ENCODE peak calls at places on chromosomes 13 and 19, in eight cellular contexts. One of them, this sample, is unnamed.
A peak's percentile ranks its signal among the peaks of the same experiment; 100 is the strongest.

GRCh38 chr13:43057653-43058317 is 34.4 kb downstream of the DNAJC15 start:
- DNase-seq in effector memory CD4-positive, alpha-beta T cell: peak; percentile 53
- DNase-seq in AG09319: no peak
- DNase-seq in cardiac fibroblast: peak; percentile 71
- DNase-seq in GM18507: no peak
- DNase-seq in HuH-7.5: no peak
- DNase-seq in KG1: no peak
- DNase-seq in HFF-Myc: peak; percentile 9
- DNase-seq in this sample: peak; percentile 31

GRCh38 chr13:42277618-42278276 is 5.8 kb downstream of the AKAP11 start:
- DNase-seq in effector memory CD4-positive, alpha-beta T cell: no peak
- DNase-seq in AG09319: no peak
- DNase-seq in cardiac fibroblast: peak; percentile 75
- DNase-seq in GM18507: no peak
- DNase-seq in HuH-7.5: no peak
- DNase-seq in KG1: no peak
- DNase-seq in HFF-Myc: no peak
- DNase-seq in this sample: no peak

GRCh38 chr13:108795841-108796240 is 166.4 kb downstream of the MYO16 start:
- DNase-seq in effector memory CD4-positive, alpha-beta T cell: no peak
- DNase-seq in AG09319: no peak
- DNase-seq in cardiac fibroblast: no peak
- DNase-seq in GM18507: no peak
- DNase-seq in HuH-7.5: no peak
- DNase-seq in KG1: no peak
- DNase-seq in HFF-Myc: peak; percentile 16
- DNase-seq in this sample: no peak

GRCh38 chr19:57466489-57466888 is 9.5 kb upstream of the VN1R1 start:
- DNase-seq in effector memory CD4-positive, alpha-beta T cell: no peak
- DNase-seq in AG09319: no peak
- DNase-seq in cardiac fibroblast: no peak
- DNase-seq in GM18507: no peak
- DNase-seq in HuH-7.5: no peak
- DNase-seq in KG1: no peak
- DNase-seq in HFF-Myc: no peak
- DNase-seq in this sample: no peak

GRCh38 chr13:48412881-48413351 is at the start of gene LPAR6:
- DNase-seq in effector memory CD4-positive, alpha-beta T cell: no peak
- DNase-seq in AG09319: no peak
- DNase-seq in cardiac fibroblast: peak; percentile 86
- DNase-seq in GM18507: no peak
- DNase-seq in HuH-7.5: no peak
- DNase-seq in KG1: no peak
- DNase-seq in HFF-Myc: peak; percentile 52
- DNase-seq in this sample: no peak

GRCh38 chr13:24221007-24221406 is 60.5 kb downstream of the SPATA13 start:
- DNase-seq in effector memory CD4-positive, alpha-beta T cell: no peak
- DNase-seq in AG09319: no peak
- DNase-seq in cardiac fibroblast: no peak
- DNase-seq in GM18507: no peak
- DNase-seq in HuH-7.5: peak; percentile 31
- DNase-seq in KG1: no peak
- DNase-seq in HFF-Myc: no peak
- DNase-seq in this sample: no peak

GRCh38 chr19:38183227-38183914 is 40.7 kb downstream of the DPF1 start:
- DNase-seq in effector memory CD4-positive, alpha-beta T cell: no peak
- DNase-seq in AG09319: no peak
- DNase-seq in cardiac fibroblast: peak; percentile 8
- DNase-seq in GM18507: no peak
- DNase-seq in HuH-7.5: no peak
- DNase-seq in KG1: no peak
- DNase-seq in HFF-Myc: no peak
- DNase-seq in this sample: no peak

GRCh38 chr19:16358456-16358855 is 33.8 kb downstream of the KLF2 start:
- DNase-seq in effector memory CD4-positive, alpha-beta T cell: no peak
- DNase-seq in AG09319: no peak
- DNase-seq in cardiac fibroblast: no peak
- DNase-seq in GM18507: no peak
- DNase-seq in HuH-7.5: no peak
- DNase-seq in KG1: no peak
- DNase-seq in HFF-Myc: no peak
- DNase-seq in this sample: no peak

GRCh38 chr19:15769586-15769985 is 17.9 kb upstream of the OR10H5 start:
- DNase-seq in effector memory CD4-positive, alpha-beta T cell: no peak
- DNase-seq in AG09319: no peak
- DNase-seq in cardiac fibroblast: no peak
- DNase-seq in GM18507: no peak
- DNase-seq in HuH-7.5: no peak
- DNase-seq in KG1: no peak
- DNase-seq in HFF-Myc: no peak
- DNase-seq in this sample: no peak

GRCh38 chr13:113040597-113041292 is 64.8 kb upstream of the F7 start:
- DNase-seq in effector memory CD4-positive, alpha-beta T cell: no peak
- DNase-seq in AG09319: no peak
- DNase-seq in cardiac fibroblast: no peak
- DNase-seq in GM18507: no peak
- DNase-seq in HuH-7.5: no peak
- DNase-seq in KG1: no peak
- DNase-seq in HFF-Myc: no peak
- DNase-seq in this sample: no peak

GRCh38 chr19:56086671-56087430 is 34.2 kb downstream of the ZNF787 start:
- DNase-seq in effector memory CD4-positive, alpha-beta T cell: no peak
- DNase-seq in AG09319: no peak
- DNase-seq in cardiac fibroblast: no peak
- DNase-seq in GM18507: no peak
- DNase-seq in HuH-7.5: no peak
- DNase-seq in KG1: no peak
- DNase-seq in HFF-Myc: no peak
- DNase-seq in this sample: no peak

GRCh38 chr13:63190219-63190618 is 1774.6 kb upstream of the PCDH20 start:
- DNase-seq in effector memory CD4-positive, alpha-beta T cell: no peak
- DNase-seq in AG09319: no peak
- DNase-seq in cardiac fibroblast: no peak
- DNase-seq in GM18507: no peak
- DNase-seq in HuH-7.5: no peak
- DNase-seq in KG1: no peak
- DNase-seq in HFF-Myc: no peak
- DNase-seq in this sample: no peak

GRCh38 chr19:45947926-45948325 is 25.7 kb downstream of the NOVA2 start:
- DNase-seq in effector memory CD4-positive, alpha-beta T cell: no peak
- DNase-seq in AG09319: no peak
- DNase-seq in cardiac fibroblast: peak; percentile 49
- DNase-seq in GM18507: no peak
- DNase-seq in HuH-7.5: no peak
- DNase-seq in KG1: no peak
- DNase-seq in HFF-Myc: no peak
- DNase-seq in this sample: no peak

GRCh38 chr19:48637948-48638830 is 1.0 kb upstream of the DBP start:
- DNase-seq in effector memory CD4-positive, alpha-beta T cell: peak; percentile 85
- DNase-seq in AG09319: peak; percentile 96
- DNase-seq in cardiac fibroblast: peak; percentile 93
- DNase-seq in GM18507: no peak
- DNase-seq in HuH-7.5: peak; percentile 78
- DNase-seq in KG1: peak; percentile 96
- DNase-seq in HFF-Myc: peak; percentile 84
- DNase-seq in this sample: peak; percentile 79

GRCh38 chr13:40598599-40598998 is 67.8 kb downstream of the FOXO1 start:
- DNase-seq in effector memory CD4-positive, alpha-beta T cell: no peak
- DNase-seq in AG09319: no peak
- DNase-seq in cardiac fibroblast: no peak
- DNase-seq in GM18507: no peak
- DNase-seq in HuH-7.5: no peak
- DNase-seq in KG1: no peak
- DNase-seq in HFF-Myc: no peak
- DNase-seq in this sample: no peak

GRCh38 chr19:41309225-41310030 is 544 bp upstream of the CCDC97 start:
- DNase-seq in effector memory CD4-positive, alpha-beta T cell: no peak
- DNase-seq in AG09319: no peak
- DNase-seq in cardiac fibroblast: no peak
- DNase-seq in GM18507: no peak
- DNase-seq in HuH-7.5: no peak
- DNase-seq in KG1: no peak
- DNase-seq in HFF-Myc: no peak
- DNase-seq in this sample: no peak

GRCh38 chr19:49094505-49095482 is 9.5 kb downstream of the SNRNP70 start:
- DNase-seq in effector memory CD4-positive, alpha-beta T cell: no peak
- DNase-seq in AG09319: no peak
- DNase-seq in cardiac fibroblast: no peak
- DNase-seq in GM18507: no peak
- DNase-seq in HuH-7.5: no peak
- DNase-seq in KG1: no peak
- DNase-seq in HFF-Myc: no peak
- DNase-seq in this sample: no peak

GRCh38 chr13:44805623-44806022 is 183.6 kb downstream of the NUFIP1 start:
- DNase-seq in effector memory CD4-positive, alpha-beta T cell: no peak
- DNase-seq in AG09319: no peak
- DNase-seq in cardiac fibroblast: no peak
- DNase-seq in GM18507: no peak
- DNase-seq in HuH-7.5: no peak
- DNase-seq in KG1: no peak
- DNase-seq in HFF-Myc: no peak
- DNase-seq in this sample: no peak